ENCODE peak calls at places on chromosomes 4 and X, in eight cellular contexts. E is fibroblast of the conjunctiva; R is activated B cell treated with CpG ODN at 0.5 μM for 24 hours; S is stimulated activated naive B cell treated with anti-CD40 and anti-IgM and Interleukin-4, amounts not matched to agents 10 μg/mL and 1 μg/mL and 100 μg/mL, for 72 hours; G is NCI-H226; W is fibroblast of the aortic adventitia; J is astrocyte of the spinal cord; V is D341Med. Y is an unnamed sample.

GRCh38 chrX:3803305-3803704 is 89.9 kb upstream of the PRKX start:
- DNase-seq in E (no peak), R (no peak), S (no peak), G (no peak), W (no peak), J (no peak), V (no peak), Y (no peak)

GRCh38 chrX:97504435-97504834 is 620.7 kb downstream of the RPA4 start:
- DNase-seq in E (no peak), R (no peak), S (no peak), G (no peak), W (no peak), J (no peak), V (no peak), Y (no peak)

GRCh38 chrX:65866146-65866545 is 173.7 kb downstream of the VSIG4 start:
- DNase-seq in E (no peak), R (no peak), S (peak; percentile 10), G (no peak), W (no peak), J (no peak), V (no peak), Y (no peak)

GRCh38 chr4:82770607-82771006 is 28.0 kb downstream of the SCD5 start:
- DNase-seq in E (no peak), R (no peak), S (no peak), G (no peak), W (no peak), J (no peak), V (no peak), Y (no peak)

GRCh38 chr4:39256436-39256835 is 74.1 kb downstream of the WDR19 start:
- DNase-seq in E (no peak), R (no peak), S (no peak), G (no peak), W (peak; percentile 59), J (peak; percentile 53), V (no peak), Y (no peak)

GRCh38 chr4:140150636-140150885 is 3.4 kb downstream of the MAML3 start:
- DNase-seq in E (no peak), R (no peak), S (no peak), G (no peak), W (no peak), J (no peak), V (no peak), Y (peak; percentile 61)

GRCh38 chr4:24112466-24112865 is 222.6 kb upstream of the PPARGC1A start:
- DNase-seq in E (no peak), R (no peak), S (no peak), G (no peak), W (no peak), J (no peak), V (no peak), Y (no peak)

GRCh38 chrX:42739258-42739657 is 38.7 kb downstream of the PPP1R2C start:
- DNase-seq in E (no peak), R (no peak), S (no peak), G (no peak), W (peak; percentile 28), J (no peak), V (no peak), Y (no peak)

GRCh38 chrX:152907084-152907651 is 9.3 kb downstream of the ZNF185 start:
- DNase-seq in E (no peak), R (no peak), S (no peak), G (no peak), W (no peak), J (peak; percentile 79), V (no peak), Y (no peak)

GRCh38 chrX:38515291-38515690 is 46.1 kb upstream of the TSPAN7 start:
- DNase-seq in E (no peak), R (no peak), S (no peak), G (no peak), W (no peak), J (no peak), V (no peak), Y (no peak)

GRCh38 chr4:94452476-94453300 is 946 bp downstream of the PDLIM5 start:
- DNase-seq in E (peak; percentile 77), R (no peak), S (no peak), G (peak; percentile 64), W (peak; percentile 88), J (peak; percentile 89), V (peak; percentile 76), Y (no peak)

GRCh38 chr4:81343046-81343445 is 128.0 kb upstream of the PRKG2 start:
- DNase-seq in E (no peak), R (no peak), S (no peak), G (no peak), W (peak; percentile 19), J (no peak), V (no peak), Y (no peak)

GRCh38 chr4:116515959-116516358 is 569.4 kb downstream of the TRAM1L1 start:
- DNase-seq in E (no peak), R (no peak), S (no peak), G (no peak), W (no peak), J (no peak), V (no peak), Y (no peak)

GRCh38 chrX:119573222-119573621 is 1.1 kb upstream of the UBE2A start:
- DNase-seq in E (no peak), R (no peak), S (no peak), G (no peak), W (no peak), J (no peak), V (no peak), Y (no peak)

GRCh38 chr4:125125256-125125655 is 189.5 kb upstream of the FAT4 start:
- DNase-seq in E (no peak), R (no peak), S (no peak), G (no peak), W (peak; percentile 40), J (peak; percentile 29), V (no peak), Y (no peak)

GRCh38 chr4:7067523-7068278 is at the start of gene GRPEL1:
- DNase-seq in E (peak; percentile 99), R (peak; percentile 100), S (peak; percentile 99), G (peak; percentile 94), W (peak; percentile 99), J (peak; percentile 100), V (peak; percentile 97), Y (no peak)

GRCh38 chr4:109094061-109094460 is 208.4 kb downstream of the COL25A1 start:
- DNase-seq in E (no peak), R (no peak), S (no peak), G (no peak), W (no peak), J (no peak), V (no peak), Y (no peak)

GRCh38 chrX:12701625-12702024 is 89.6 kb upstream of the PRPS2 start:
- DNase-seq in E (peak; percentile 31), R (no peak), S (peak; percentile 32), G (peak; percentile 56), W (peak; percentile 69), J (peak; percentile 54), V (peak; percentile 67), Y (no peak)

GRCh38 chrX:884091-884490 is 253.5 kb downstream of the SHOX start:
- DNase-seq in E (no peak), R (no peak), S (no peak), G (no peak), W (no peak), J (no peak), V (no peak), Y (no peak)

GRCh38 chrX:115563633-115564182 is 2.7 kb downstream of the PLS3 start:
- DNase-seq in E (no peak), R (no peak), S (no peak), G (no peak), W (peak; percentile 36), J (no peak), V (no peak), Y (no peak)

GRCh38 chr4:138609943-138610350 is 367.8 kb upstream of the SLC7A11 start:
- DNase-seq in E (peak; percentile 44), R (no peak), S (no peak), G (peak; percentile 10), W (peak; percentile 97), J (peak; percentile 88), V (no peak), Y (no peak)

GRCh38 chr4:113809313-113809712 is 47.8 kb upstream of the CAMK2D start:
- DNase-seq in E (no peak), R (no peak), S (no peak), G (no peak), W (no peak), J (no peak), V (no peak), Y (no peak)

GRCh38 chr4:14087459-14087858 is 459.9 kb upstream of the BOD1L1 start:
- DNase-seq in E (no peak), R (no peak), S (no peak), G (no peak), W (no peak), J (no peak), V (no peak), Y (no peak)

GRCh38 chr4:48085821-48086602 is 48.0 kb downstream of the TXK start:
- DNase-seq in E (no peak), R (no peak), S (no peak), G (no peak), W (no peak), J (no peak), V (no peak), Y (no peak)

GRCh38 chr4:88569944-88570455 is 22.3 kb upstream of the HERC3 start:
- DNase-seq in E (no peak), R (no peak), S (no peak), G (no peak), W (no peak), J (no peak), V (no peak), Y (no peak)

GRCh38 chr4:140427919-140428471 is 547 bp upstream of the CLGN start:
- DNase-seq in E (peak; percentile 22), R (no peak), S (no peak), G (peak; percentile 2), W (peak; percentile 22), J (no peak), V (no peak), Y (no peak)

GRCh38 chrX:48493890-48494364 is 14.9 kb upstream of the PORCN start:
- DNase-seq in E (no peak), R (no peak), S (no peak), G (no peak), W (peak; percentile 55), J (peak; percentile 63), V (peak; percentile 67), Y (no peak)

GRCh38 chrX:113353134-113353533 is 512.5 kb upstream of the AMOT start:
- DNase-seq in E (no peak), R (no peak), S (no peak), G (no peak), W (no peak), J (no peak), V (no peak), Y (no peak)

GRCh38 chr4:9691221-9692065 is 90.0 kb upstream of the DRD5 start:
- DNase-seq in E (peak; percentile 79), R (peak; percentile 89), S (peak; percentile 93), G (peak; percentile 85), W (peak; percentile 19), J (peak; percentile 52), V (peak; percentile 54), Y (peak; percentile 70)

GRCh38 chrX:17597836-17598434 is 139.4 kb upstream of the SCML1 start:
- DNase-seq in E (no peak), R (no peak), S (no peak), G (peak; percentile 3), W (peak; percentile 87), J (peak; percentile 69), V (no peak), Y (peak; percentile 1)

GRCh38 chrX:109384569-109385174 is 97.2 kb downstream of the GUCY2F start:
- DNase-seq in E (peak; percentile 6), R (no peak), S (no peak), G (no peak), W (peak; percentile 54), J (peak; percentile 54), V (no peak), Y (no peak)

GRCh38 chr4:86558258-86558657 is 35.9 kb upstream of the PTPN13 start:
- DNase-seq in E (no peak), R (no peak), S (no peak), G (no peak), W (no peak), J (no peak), V (no peak), Y (no peak)

GRCh38 chr4:28360681-28361080 is 1500.0 kb downstream of the STIM2 start:
- DNase-seq in E (no peak), R (no peak), S (no peak), G (no peak), W (no peak), J (no peak), V (no peak), Y (no peak)

GRCh38 chrX:153482376-153483015 is 12.1 kb upstream of the HAUS7 start:
- DNase-seq in E (no peak), R (no peak), S (no peak), G (no peak), W (no peak), J (no peak), V (no peak), Y (no peak)

Y was measured in cortex of kidney.